ENCODE peak calls at places on chromosomes 4 and X, in five cellular contexts. E, G, M, Y and T are unnamed samples.

GRCh38 chrX:56728752-56729151 is 291 bp upstream of the NBDY start:
- DNase-seq in Y (peak; percentile 32), E (peak; percentile 29), M (no peak), G (no peak), T (no peak)

GRCh38 chrX:33175201-33175600 is 36.1 kb downstream of the DMD start:
- DNase-seq in M (no peak), Y (no peak), E (no peak), G (no peak), T (no peak)

GRCh38 chr4:142449771-142450373 is 396.2 kb downstream of the INPP4B start:
- DNase-seq in G (no peak), E (no peak), Y (no peak), M (no peak), T (no peak)

GRCh38 chrX:42073468-42073867 is 150.1 kb upstream of the CASK start:
- DNase-seq in Y (no peak), M (no peak), G (no peak), E (no peak), T (no peak)

GRCh38 chrX:1244164-1245076 is 24.2 kb upstream of the CSF2RA start:
- DNase-seq in M (no peak), Y (no peak), G (no peak), E (no peak), T (no peak)

GRCh38 chrX:132071260-132071659 is 48.2 kb downstream of the STK26 start:
- DNase-seq in G (no peak), E (no peak), M (no peak), Y (no peak), T (no peak)

GRCh38 chr4:114607086-114607485 is 8.5 kb downstream of the UGT8 start:
- DNase-seq in Y (no peak), E (no peak), G (no peak), M (no peak), T (no peak)

GRCh38 chrX:152958047-152958446 is 35.9 kb downstream of the PNMA5 start:
- DNase-seq in E (no peak), M (no peak), Y (no peak), G (no peak), T (no peak)

GRCh38 chrX:120365968-120366367 is 4.1 kb downstream of the ATP1B4 start:
- DNase-seq in E (no peak), Y (no peak), M (no peak), G (no peak), T (no peak)

GRCh38 chr4:14856076-14856926 is 146.0 kb upstream of the CPEB2 start:
- DNase-seq in G (peak; percentile 80), E (peak; percentile 60), Y (no peak), M (peak; percentile 34), T (peak; percentile 92)

GRCh38 chr4:169811476-169811875 is 53.7 kb upstream of the HPF1 start:
- DNase-seq in G (no peak), Y (no peak), M (no peak), E (no peak), T (no peak)

GRCh38 chrX:31266172-31267076 is 194.6 kb upstream of the FTHL17 start:
- DNase-seq in M (peak; percentile 69), G (peak; percentile 72), E (peak; percentile 25), Y (peak; percentile 57), T (peak; percentile 89)

GRCh38 chr4:156132196-156132595 is 178.5 kb upstream of the CTSO start:
- DNase-seq in Y (no peak), E (no peak), M (no peak), G (no peak), T (no peak)

GRCh38 chrX:136086521-136086920 is 60.8 kb upstream of the FHL1 start:
- DNase-seq in M (no peak), E (no peak), Y (no peak), G (no peak), T (no peak)

GRCh38 chrX:73830489-73831414 is 267.8 kb downstream of the CHIC1 start:
- DNase-seq in Y (no peak), E (no peak), G (no peak), M (no peak), T (no peak)

GRCh38 chr4:112086036-112086434 is 59.2 kb upstream of the FAM241A start:
- DNase-seq in G (no peak), E (no peak), M (no peak), Y (no peak), T (no peak)
- H3K4me3 ChIP-seq in G (no peak overlapping the region), E (no peak overlapping the region), M (no peak overlapping the region), Y (no peak overlapping the region), T (no peak overlapping the region)

GRCh38 chr4:176540814-176541213 is 221.0 kb downstream of the SPCS3 start:
- DNase-seq in Y (no peak), E (no peak), G (no peak), M (no peak), T (no peak)

GRCh38 chr4:176534566-176534965 is 214.8 kb downstream of the SPCS3 start:
- DNase-seq in M (no peak), G (no peak), Y (no peak), E (no peak), T (no peak)

GRCh38 chr4:176539091-176539784 is 219.5 kb downstream of the SPCS3 start:
- DNase-seq in G (no peak), M (no peak), E (no peak), Y (no peak), T (no peak)

GRCh38 chr4:176539785-176540175 is 220.0 kb downstream of the SPCS3 start:
- DNase-seq in M (no peak), G (no peak), E (no peak), Y (no peak), T (no peak)

GRCh38 chr4:176538217-176538925 is 218.6 kb downstream of the SPCS3 start:
- DNase-seq in M (no peak), G (no peak), Y (no peak), E (no peak), T (no peak)
- TF ChIP-seq POLR2A in M (no peak), G (no peak), Y (no peak), E (no peak), T (no peak)

GRCh38 chr4:111689731-111690130 is 455.5 kb upstream of the FAM241A start:
- DNase-seq in M (no peak), E (no peak), Y (no peak), G (no peak), T (no peak)
- H3K4me3 ChIP-seq in M (no peak overlapping the region), E (no peak overlapping the region), Y (no peak overlapping the region), G (no peak overlapping the region), T (no peak overlapping the region)

DNA sequence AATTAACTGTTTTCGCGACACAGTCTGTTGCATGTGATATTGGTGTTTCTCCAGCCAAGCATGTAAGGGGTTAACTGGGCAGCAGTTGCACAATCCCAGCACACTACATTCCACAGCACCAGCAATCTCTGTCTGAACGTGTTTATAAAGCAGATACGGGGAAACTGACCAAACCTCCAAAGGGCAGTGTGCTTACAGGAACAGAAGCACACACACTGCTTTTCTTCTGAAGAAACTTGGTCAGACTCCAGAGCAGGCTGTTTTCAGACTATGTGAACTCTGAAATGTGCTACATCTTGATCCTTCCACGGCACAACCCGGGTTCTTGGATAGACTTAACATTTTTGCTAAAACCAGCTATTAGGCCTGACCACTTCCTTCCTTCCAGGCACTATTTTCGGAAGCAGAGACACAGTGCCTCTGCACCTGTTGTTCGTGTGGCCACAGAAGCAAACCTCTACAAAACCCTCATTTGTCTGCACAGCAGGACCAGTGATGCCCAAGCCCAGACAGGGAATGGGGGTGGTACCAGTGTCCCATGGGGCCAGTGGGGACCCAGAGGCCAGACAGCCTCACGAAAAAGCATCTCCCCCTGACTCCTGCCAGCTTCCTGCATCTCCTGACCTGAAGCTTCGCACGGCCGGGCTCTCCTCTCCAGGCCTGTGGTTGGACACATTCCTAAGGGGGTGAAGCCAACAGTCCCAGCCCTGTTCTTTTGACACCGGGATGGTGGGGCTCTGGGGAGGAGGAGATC is 90.1 kb downstream of the IRF2 start:
- DNase-seq in G (no peak), M (peak; percentile 56), Y (peak; percentile 69), E (peak; percentile 42), T (peak; percentile 69)
- TF ChIP-seq POLR2A in G (no peak), M (no peak), Y (no peak), E (no peak), T (no peak)

GRCh38 chrX:23931149-23931604 is 23.4 kb downstream of the CXorf58 start:
- DNase-seq in E (no peak), Y (no peak), G (no peak), M (no peak), T (no peak)
- H3K4me3 ChIP-seq in E (no peak overlapping the region), Y (no peak overlapping the region), G (no peak overlapping the region), M (no peak overlapping the region), T (no peak overlapping the region)

DNA sequence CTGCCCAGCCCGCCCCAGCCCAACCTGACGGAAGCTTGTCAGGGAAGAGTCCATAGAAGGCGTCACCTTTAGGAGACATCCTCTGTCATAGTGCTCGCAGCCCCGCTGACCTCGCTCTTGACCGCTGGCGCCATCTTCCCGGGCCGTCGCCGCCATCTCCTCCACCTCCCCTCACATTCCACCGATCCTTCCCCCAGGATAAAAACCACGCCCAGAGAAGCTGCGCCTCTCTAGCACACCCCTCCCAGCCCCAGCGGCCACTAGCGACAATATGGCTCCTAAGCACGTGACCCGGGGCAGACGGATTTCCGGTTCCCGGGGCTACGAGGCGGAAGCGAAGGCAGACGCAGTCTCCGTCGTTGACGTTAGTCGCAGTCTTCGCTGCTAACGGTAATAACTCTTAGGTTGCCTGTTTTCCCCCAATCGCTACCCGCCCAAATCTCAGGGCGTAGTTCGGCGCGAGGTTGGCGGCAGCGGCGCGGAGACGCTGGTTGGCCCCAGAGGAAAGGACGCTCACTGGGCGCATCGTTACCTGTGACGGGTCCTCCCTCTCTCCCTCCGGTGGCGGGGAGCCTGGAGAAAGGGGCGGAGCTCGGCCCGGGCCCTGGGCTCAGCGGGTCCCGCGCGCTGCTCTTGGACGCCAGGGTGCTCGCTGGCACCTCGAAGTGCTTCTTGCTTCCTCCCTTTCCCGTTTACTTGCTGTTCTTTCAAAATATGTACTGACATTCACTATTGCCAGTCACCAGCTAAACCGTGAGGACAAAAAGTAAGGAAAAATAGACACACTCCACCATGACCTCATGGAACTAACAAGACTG is at the start of the genes RCHY1 and THAP6:
- DNase-seq in G (peak; percentile 98), M (peak; percentile 92), E (peak; percentile 93), Y (peak; percentile 98), T (peak; percentile 99)
- TF ChIP-seq POLR2A in G (peak; percentile 87), M (peak; percentile 94), E (peak; percentile 83), Y (no peak), T (peak; percentile 81)

DNA sequence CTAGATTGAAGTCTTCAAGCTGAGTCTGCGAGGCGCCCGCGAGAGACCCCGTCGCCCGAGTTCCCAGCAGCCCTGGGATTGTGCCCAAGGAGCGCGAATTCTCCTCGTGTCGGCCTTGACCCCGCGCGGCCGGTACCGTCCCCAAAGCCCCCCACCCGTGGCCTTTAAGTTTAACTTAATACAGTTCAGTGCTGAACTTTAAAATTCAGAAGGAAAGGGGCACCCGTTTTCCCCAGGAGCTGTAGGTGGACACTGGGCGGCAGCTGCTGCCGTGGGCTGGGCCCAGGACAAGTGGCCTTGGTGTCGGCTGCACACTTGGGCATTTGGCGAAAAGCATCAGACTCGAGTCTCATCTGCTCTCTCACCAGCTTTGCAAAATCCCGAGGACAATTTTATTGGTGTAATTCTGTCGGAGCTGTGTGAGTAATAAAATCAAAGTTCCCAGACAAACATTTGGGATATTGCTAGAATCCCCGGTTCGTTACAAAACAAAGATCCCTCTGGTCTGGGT is 634 bp downstream of the CWH43 start:
- DNase-seq in Y (no peak), E (no peak), G (no peak), M (no peak), T (no peak)
- H3K4me3 ChIP-seq in Y (peak overlapping the region; percentile 9), E (no peak overlapping the region), G (peak overlapping the region; percentile 54), M (no peak overlapping the region), T (peak overlapping the region; percentile 16)